ENCODE peak calls at places on chromosomes 16 and 17, in eight cellular contexts. A is BJ; Y is ecto neural progenitor cell; W is fibroblast of lung; B is M059J; O is T-helper 22 cell; Q is stomach; Z is CD8-positive, alpha-beta T cell. K is an unnamed sample.

GRCh38 chr16:65672960-65673359 is 551.1 kb upstream of the CDH11 start:
- DNase-seq in W (peak), Q (no peak), A (no peak), O (no peak), Z (no peak), B (peak), Y (no peak), K (peak)

GRCh38 chr17:67546578-67547527 is 169.8 kb downstream of the PITPNC1 start:
- DNase-seq in W (peak), Y (no peak), A (no peak), Z (no peak), B (no peak), O (no peak), Q (peak), K (peak)

GRCh38 chr17:64608571-64608981 is 53.5 kb downstream of the SMURF2 start:
- DNase-seq in W (peak), A (no peak), Z (no peak), Q (no peak), O (no peak), Y (no peak), B (peak), K (peak)

GRCh38 chr17:49553676-49554335 is 21.9 kb upstream of the NXPH3 start:
- DNase-seq in Q (no peak), O (no peak), B (no peak), A (no peak), W (no peak), Y (no peak), Z (no peak), K (no peak)

GRCh38 chr17:76585649-76586593 is at the start of gene ST6GALNAC2:
- DNase-seq in B (peak), A (no peak), Y (peak), O (peak), W (peak), Q (peak), Z (peak), K (peak)

GRCh38 chr16:56633535-56633934 is 1.1 kb downstream of the MT1M start:
- DNase-seq in O (no peak), B (no peak), Z (no peak), W (no peak), Y (peak), A (no peak), Q (no peak), K (no peak)

GRCh38 chr16:2092866-2093265 is 42.8 kb downstream of the PKD1 start:
- DNase-seq in B (no peak), Z (no peak), W (no peak), Y (no peak), O (no peak), A (no peak), Q (no peak), K (no peak)

GRCh38 chr17:19759934-19760530 is 11.9 kb upstream of the ALDH3A1 start:
- DNase-seq in B (no peak), A (no peak), W (no peak), Y (no peak), O (no peak), Q (peak), Z (no peak), K (no peak)

GRCh38 chr16:85613609-85614337 is 651 bp downstream of the GSE1 start:
- DNase-seq in A (no peak), B (peak), O (no peak), Y (peak), Q (peak), Z (no peak), W (peak), K (peak)

GRCh38 chr16:19583665-19584300 is 28.3 kb downstream of the VPS35L start:
- DNase-seq in B (peak), Q (peak), O (no peak), A (no peak), Z (no peak), Y (no peak), W (peak), K (peak)

GRCh38 chr17:77889135-77889505 is 69.4 kb upstream of the TNRC6C start:
- DNase-seq in O (no peak), Y (no peak), W (no peak), Z (no peak), B (no peak), A (no peak), Q (no peak), K (no peak)

GRCh38 chr17:62165378-62165722 is 100.3 kb upstream of the MED13 start:
- DNase-seq in B (no peak), A (no peak), W (no peak), O (no peak), Y (no peak), Q (no peak), Z (no peak), K (no peak)

GRCh38 chr17:9166678-9167077 is 145.4 kb downstream of the NTN1 start:
- DNase-seq in W (no peak), B (no peak), Q (no peak), Y (no peak), Z (no peak), O (no peak), A (no peak), K (no peak)

GRCh38 chr17:74199306-74200092 is 4.0 kb upstream of the RPL38 start:
- DNase-seq in O (peak), Q (peak), Y (peak), B (peak), W (peak), Z (peak), A (no peak), K (peak)